ENCODE peak calls at places on chromosome 22, in six cellular contexts. Q is MM.1S, A is colonic mucosa, J is IMR-90, P is A549, F is DND-41. S is an unnamed sample.

GRCh38 chr22:29873943-29874342 is 9.0 kb upstream of the MTMR3 start:
- DNase-seq in Q (peak), A (no peak), J (no peak), P (no peak), F (no peak), S (no peak)

GRCh38 chr22:35930933-35931332 is 97.7 kb downstream of the RBFOX2 start:
- DNase-seq in Q (peak), A (no peak), J (peak), P (peak), F (no peak), S (no peak)

GRCh38 chr22:10727393-10727792 is 4800.6 kb upstream of the OR11H1 start:
- DNase-seq in Q (no peak), A (no peak), J (no peak), P (no peak), F (no peak), S (no peak)

GRCh38 chr22:21646608-21647590 is 4.8 kb downstream of the SDF2L1 start:
- DNase-seq in Q (peak), A (peak), J (peak), P (peak), F (peak), S (no peak)

GRCh38 chr22:49953027-49953679 is 7.4 kb upstream of the PIM3 start:
- DNase-seq in Q (no peak), A (no peak), J (no peak), P (no peak), F (no peak), S (no peak)

GRCh38 chr22:30240541-30241417 is 5.8 kb downstream of the LIF start:
- DNase-seq in Q (no peak), A (no peak), J (peak), P (no peak), F (no peak), S (no peak)

GRCh38 chr22:26041931-26042330 is 127.3 kb upstream of the SEZ6L start:
- DNase-seq in Q (no peak), A (no peak), J (no peak), P (no peak), F (no peak), S (no peak)

GRCh38 chr22:17056807-17057206 is 28.0 kb upstream of the IL17RA start:
- DNase-seq in Q (no peak), A (no peak), J (no peak), P (no peak), F (no peak), S (no peak)

GRCh38 chr22:37225481-37225880 is 13.2 kb upstream of the SSTR3 start:
- DNase-seq in Q (peak), A (no peak), J (no peak), P (no peak), F (no peak), S (no peak)

GRCh38 chr22:45511847-45512261 is 9.2 kb downstream of the FBLN1 start:
- DNase-seq in Q (no peak), A (peak), J (peak), P (no peak), F (no peak), S (no peak)
- H3K4me3 ChIP-seq in Q (no peak), A (no peak), J (no peak), P (no peak), F (no peak), S (no peak)

GRCh38 chr22:40525250-40525884 is 111.2 kb downstream of the MRTFA start:
- DNase-seq in Q (peak), A (peak), J (peak), P (no peak), F (peak), S (no peak)

GRCh38 chr22:40526960-40527359 is 109.6 kb downstream of the MRTFA start:
- DNase-seq in Q (no peak), A (no peak), J (no peak), P (no peak), F (no peak), S (no peak)

GRCh38 chr22:40531951-40532900 is 104.3 kb downstream of the MRTFA start:
- DNase-seq in Q (no peak), A (no peak), J (no peak), P (no peak), F (no peak), S (no peak)

GRCh38 chr22:40533712-40534378 is 102.7 kb downstream of the MRTFA start:
- DNase-seq in Q (peak), A (no peak), J (peak), P (peak), F (peak), S (no peak)

DNA sequence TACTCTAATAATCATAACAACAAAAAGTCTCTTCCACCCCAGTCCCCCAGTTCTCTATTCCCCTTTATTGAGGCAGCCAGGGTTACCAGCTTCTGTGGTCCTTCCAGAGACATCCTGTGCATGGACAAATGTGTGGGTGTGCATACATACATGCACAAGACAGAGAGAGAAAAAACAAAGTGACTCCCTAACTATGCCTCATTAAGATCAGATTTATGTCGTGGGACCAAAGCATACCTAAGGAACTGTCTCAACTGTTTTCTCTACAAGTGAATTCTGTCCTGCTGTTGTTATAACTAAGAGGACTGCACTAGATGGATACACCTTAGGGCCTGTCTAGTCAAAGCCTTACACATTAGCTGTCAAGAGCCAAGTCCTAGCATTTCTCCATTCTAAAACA is 106.7 kb downstream of the MRTFA start:
- DNase-seq in Q (no peak), A (no peak), J (peak), P (no peak), F (no peak), S (no peak)
- H3K27ac ChIP-seq in Q (no peak), A (no peak), J (no peak), P (peak), F (no peak), S (peak)

GRCh38 chr22:20568502-20569058 is 61.2 kb downstream of the MED15 start:
- DNase-seq in Q (no peak), A (no peak), J (no peak), P (no peak), F (no peak), S (no peak)

GRCh38 chr22:20566420-20567260 is 59.2 kb downstream of the MED15 start:
- DNase-seq in Q (no peak), A (no peak), J (peak), P (no peak), F (peak), S (no peak)

GRCh38 chr22:20567993-20568417 is 60.6 kb downstream of the MED15 start:
- DNase-seq in Q (no peak), A (no peak), J (peak), P (no peak), F (no peak), S (no peak)

GRCh38 chr22:20565761-20566160 is 58.4 kb downstream of the MED15 start:
- DNase-seq in Q (no peak), A (no peak), J (no peak), P (no peak), F (no peak), S (no peak)

GRCh38 chr22:20567371-20567847 is 60.0 kb downstream of the MED15 start:
- DNase-seq in Q (no peak), A (no peak), J (peak), P (no peak), F (no peak), S (no peak)
- H3K4me3 ChIP-seq in Q (no peak), A (no peak), J (no peak), P (no peak), F (no peak), S (no peak)

DNA sequence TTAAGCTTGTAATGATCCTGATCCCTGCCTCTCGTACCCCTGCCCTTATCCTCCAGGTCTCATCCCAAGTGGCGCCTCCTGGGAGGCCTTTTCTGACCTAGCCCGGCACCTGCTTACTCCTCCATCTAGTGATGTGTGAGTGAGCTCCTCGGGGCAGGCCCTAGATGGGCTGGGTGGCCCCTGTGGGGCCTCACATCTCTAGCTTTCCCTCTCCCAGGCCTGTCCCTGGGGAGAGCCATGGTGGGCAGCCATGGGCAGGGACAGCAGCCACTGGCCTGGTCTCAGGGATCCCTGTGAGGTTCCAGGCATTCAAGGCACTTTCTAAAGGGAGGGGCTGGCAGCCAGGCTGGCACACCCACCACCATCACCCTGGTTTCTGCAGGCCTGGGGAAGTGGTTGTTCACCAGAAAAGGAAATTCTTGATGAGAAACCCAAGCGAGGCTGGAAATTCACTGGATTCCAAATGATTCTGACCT is 27.9 kb downstream of the GNAZ start:
- DNase-seq in Q (no peak), A (no peak), J (no peak), P (no peak), F (no peak), S (no peak)
- H3K27ac ChIP-seq in Q (no peak), A (no peak), J (no peak), P (no peak), F (no peak), S (peak)

GRCh38 chr22:31289335-31289734 is 3.0 kb downstream of the PIK3IP1 start:
- DNase-seq in Q (no peak), A (peak), J (no peak), P (no peak), F (no peak), S (no peak)
- H3K4me3 ChIP-seq in Q (peak), A (peak), J (no peak), P (no peak), F (no peak), S (peak)